ENCODE peak calls at places on chromosomes 11 and 22, in eight cellular contexts. Q is esophagus squamous epithelium, D is K562, J is IMR-90, Y is tibial nerve, I is adrenal gland, T is breast epithelium, R is sigmoid colon. S is an unnamed sample.
A peak's percentile ranks its signal among the peaks of the same experiment; 100 is the strongest.

GRCh38 chr22:29009148-29009547 is 52.5 kb downstream of the C22orf31 start:
- DNase-seq in Q (no peak), D (no peak), J (no peak), Y (no peak), I (no peak), T (no peak), R (no peak), S (no peak)

GRCh38 chr11:59523541-59523940 is 12.2 kb downstream of the OR4D9 start:
- DNase-seq in Q (no peak), D (no peak), J (no peak), Y (no peak), I (no peak), T (no peak), R (no peak), S (no peak)

GRCh38 chr11:113274708-113275582 is 39.4 kb upstream of the TTC12 start:
- DNase-seq in Q (no peak), D (no peak), J (no peak), Y (no peak), I (no peak), T (no peak), R (no peak), S (no peak)

GRCh38 chr11:111265421-111265820 is 19.9 kb downstream of the POU2AF2 start:
- DNase-seq in Q (no peak), D (no peak), J (no peak), Y (no peak), I (no peak), T (no peak), R (no peak), S (no peak)

GRCh38 chr11:64255135-64256128 is 4.1 kb downstream of the PLCB3 start:
- DNase-seq in Q (no peak), D (no peak), J (no peak), Y (no peak), I (no peak), T (no peak), R (no peak), S (no peak)

GRCh38 chr11:849951-850776 is 7.5 kb downstream of the TSPAN4 start:
- DNase-seq in Q (no peak), D (no peak), J (no peak), Y (no peak), I (no peak), T (no peak), R (no peak), S (no peak)

GRCh38 chr22:50399751-50400331 is 56.7 kb downstream of the PPP6R2 start:
- DNase-seq in Q (no peak), D (peak; percentile 43), J (no peak), Y (no peak), I (no peak), T (no peak), R (no peak), S (no peak)

GRCh38 chr11:118870396-118871343 is 13.0 kb upstream of the CXCR5 start:
- DNase-seq in Q (no peak), D (no peak), J (peak; percentile 13), Y (peak; percentile 46), I (peak; percentile 51), T (peak; percentile 70), R (peak; percentile 82), S (peak; percentile 37)

GRCh38 chr11:70542811-70543210 is 144.5 kb downstream of the CTTN start:
- DNase-seq in Q (no peak), D (no peak), J (no peak), Y (no peak), I (no peak), T (no peak), R (no peak), S (peak; percentile 17)

GRCh38 chr11:74681686-74682651 is 49.3 kb downstream of the CHRDL2 start:
- DNase-seq in Q (no peak), D (no peak), J (peak; percentile 40), Y (no peak), I (no peak), T (peak; percentile 75), R (peak; percentile 88), S (peak; percentile 65)

DNA sequence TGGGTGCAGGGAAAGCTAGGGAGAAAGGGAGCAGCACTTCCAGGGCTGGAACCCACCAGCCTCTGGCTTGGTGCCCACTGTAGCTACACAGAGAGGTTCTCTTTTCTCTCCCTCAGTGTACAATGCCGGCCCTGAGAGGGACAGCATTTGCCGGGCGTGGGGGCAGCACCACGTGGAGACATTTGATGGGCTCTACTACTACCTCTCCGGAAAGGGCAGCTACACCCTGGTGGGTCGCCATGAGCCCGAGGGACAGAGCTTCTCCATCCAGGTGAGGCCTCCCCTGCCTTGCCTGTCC is 6.1 kb downstream of the OTOG start:
- DNase-seq in Q (no peak), D (no peak), J (no peak), Y (no peak), I (no peak), T (peak; percentile 17), R (peak; percentile 41), S (no peak)
- TF ChIP-seq CTCF in Q (no peak), D (no peak), J (no peak), Y (no peak), I (no peak), T (no peak), R (no peak), S (no peak)

GRCh38 chr11:65498727-65498976 is 193 bp upstream of the MALAT1 start:
- DNase-seq in Q (no peak), D (no peak), J (no peak), Y (no peak), I (no peak), T (no peak), R (no peak), S (no peak)

GRCh38 chr11:65497141-65498041 is 1.5 kb upstream of the MALAT1 start:
- DNase-seq in Q (peak; percentile 92), D (peak; percentile 92), J (peak; percentile 97), Y (peak; percentile 98), I (peak; percentile 99), T (peak; percentile 99), R (peak; percentile 100), S (peak; percentile 99)

GRCh38 chr11:65498977-65499712 is at the start of gene MALAT1:
- DNase-seq in Q (peak; percentile 65), D (peak; percentile 75), J (peak; percentile 94), Y (peak; percentile 91), I (peak; percentile 93), T (peak; percentile 98), R (peak; percentile 98), S (peak; percentile 93)

GRCh38 chr11:65498042-65498726 is 661 bp upstream of the MALAT1 start:
- DNase-seq in Q (no peak), D (peak; percentile 32), J (peak; percentile 68), Y (no peak), I (peak; percentile 56), T (no peak), R (peak; percentile 83), S (peak; percentile 74)

GRCh38 chr11:65496304-65497140 is 2.3 kb upstream of the MALAT1 start:
- DNase-seq in Q (no peak), D (no peak), J (peak; percentile 48), Y (no peak), I (no peak), T (no peak), R (peak; percentile 76), S (peak; percentile 51)
- TF ChIP-seq POLR2A in Q (peak; percentile 16), D (peak; percentile 27), J (peak; percentile 55), Y (no peak), I (no peak), T (no peak), R (no peak), S (no peak)

DNA sequence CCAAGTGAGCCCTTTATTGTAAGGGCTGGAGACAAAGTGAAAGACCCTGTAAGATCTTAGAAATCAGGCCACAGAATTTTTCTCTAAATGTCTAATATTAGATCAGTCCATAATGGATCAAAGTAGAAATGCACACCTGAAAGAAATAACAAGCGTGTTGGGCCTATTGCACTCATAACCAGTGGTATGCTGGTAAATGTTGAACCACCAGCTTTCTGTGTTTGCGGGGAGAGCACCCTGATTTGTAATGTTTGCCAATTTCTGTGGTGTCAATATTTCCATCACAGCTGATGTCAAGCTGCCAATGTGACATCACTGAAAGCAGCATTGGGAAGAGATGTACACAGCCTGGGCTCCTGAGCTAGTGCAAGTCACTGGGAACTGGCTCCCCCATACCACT is 46.2 kb downstream of the ENDOD1 start:
- DNase-seq in Q (no peak), D (no peak), J (no peak), Y (no peak), I (no peak), T (no peak), R (no peak), S (no peak)
- H3K27ac ChIP-seq in Q (no peak overlapping the region), D (no peak overlapping the region), J (no peak overlapping the region), Y (no peak overlapping the region), I (no peak overlapping the region), T (no peak overlapping the region), R (no peak overlapping the region), S (no peak overlapping the region)

GRCh38 chr11:2825261-2825885 is 60.2 kb downstream of the CDKN1C start:
- DNase-seq in Q (no peak), D (no peak), J (peak; percentile 74), Y (peak; percentile 77), I (peak; percentile 49), T (peak; percentile 78), R (peak; percentile 97), S (no peak)
- TF ChIP-seq CTCF in Q (no peak), D (no peak), J (no peak), Y (peak; percentile 28), I (peak; percentile 19), T (no peak), R (peak; percentile 24), S (no peak)

GRCh38 chr22:36913431-36914382 is at the start of gene CSF2RB:
- DNase-seq in Q (no peak), D (no peak), J (no peak), Y (no peak), I (no peak), T (no peak), R (peak; percentile 69), S (no peak)
- TF ChIP-seq POLR2A in Q (no peak), D (no peak), J (no peak), Y (no peak), I (no peak), T (no peak), R (no peak), S (no peak)

DNA sequence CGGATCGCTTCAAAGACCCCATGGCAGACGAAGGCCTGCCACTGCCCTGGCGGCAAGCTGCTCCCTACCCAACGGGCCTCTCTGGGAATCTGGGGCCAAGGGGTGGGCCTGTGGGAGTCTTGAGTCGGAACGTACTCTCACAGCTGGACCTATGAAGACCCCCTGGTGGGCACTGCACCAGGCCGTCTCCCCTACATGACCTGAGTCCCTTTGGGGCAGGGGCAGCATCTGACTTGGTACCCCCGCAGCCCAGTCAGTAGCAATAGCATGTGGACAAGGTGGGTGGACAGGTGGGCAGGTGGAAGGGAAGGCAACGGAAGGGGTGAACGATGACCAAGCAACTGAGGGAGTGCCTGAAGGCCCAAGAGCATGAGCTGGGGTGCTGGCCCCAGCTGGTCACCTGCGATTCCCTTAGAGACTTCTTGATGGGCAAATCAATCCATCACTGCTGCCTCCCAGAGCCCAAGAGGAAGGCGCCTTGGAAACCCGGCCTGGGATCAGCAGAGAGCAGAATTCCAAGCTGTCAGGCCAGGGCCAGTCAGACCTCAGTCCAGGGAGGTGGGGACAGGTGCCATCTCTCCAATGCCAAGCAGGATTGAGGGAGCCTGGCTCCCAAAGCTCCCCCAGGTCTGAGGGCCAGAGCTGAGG is 35.3 kb downstream of the ARAP1 start:
- DNase-seq in Q (no peak), D (no peak), J (no peak), Y (no peak), I (no peak), T (no peak), R (no peak), S (no peak)
- H3K27ac ChIP-seq in Q (no peak overlapping the region), D (no peak overlapping the region), J (no peak overlapping the region), Y (no peak overlapping the region), I (peak overlapping the region; percentile 85), T (no peak overlapping the region), R (peak overlapping the region; percentile 30), S (no peak overlapping the region)

GRCh38 chr11:134139873-134140331 is 71.0 kb downstream of the JAM3 start:
- DNase-seq in Q (no peak), D (peak; percentile 46), J (peak; percentile 83), Y (peak; percentile 52), I (peak; percentile 80), T (no peak), R (peak; percentile 90), S (no peak)
- TF ChIP-seq CTCF in Q (peak; percentile 65), D (peak; percentile 60), J (peak; percentile 91), Y (peak; percentile 89), I (peak; percentile 93), T (peak; percentile 84), R (peak; percentile 97), S (peak; percentile 67)